ENCODE peak calls at places on chromosomes 12 and 14, in nine cellular contexts. Q is stimulated activated naive CD4-positive, alpha-beta T cell; R is AG09319; B is stimulated activated CD8-positive, alpha-beta memory T cell treated with anti-CD3 and anti-CD28 coated beads, Interleukin-15, amount 100 ng/mL, for 1 hour; N is memory B cell; C is activated naive CD8-positive, alpha-beta T cell treated with anti-CD3 and anti-CD28 coated beads, Interleukin-2, amount 50 U/mL, for 24 hours; X is EL; P is RPMI7951; E is AG09309. V is an unnamed sample.

GRCh38 chr14:101225116-101225728 is 321.7 kb upstream of the RTL1 start:
- DNase-seq in Q (no peak), R (no peak), B (no peak), N (no peak), C (no peak), X (no peak), P (no peak), E (no peak), V (no peak)

GRCh38 chr12:1445807-1446206 is 148.6 kb downstream of the FBXL14 start:
- DNase-seq in Q (no peak), R (no peak), B (no peak), N (no peak), C (no peak), X (no peak), P (no peak), E (no peak), V (no peak)

GRCh38 chr12:69101505-69101904 is 137.9 kb upstream of the CPSF6 start:
- DNase-seq in Q (no peak), R (peak; percentile 81), B (no peak), N (no peak), C (no peak), X (no peak), P (peak; percentile 16), E (no peak), V (no peak)

GRCh38 chr12:132345555-132346200 is 16.3 kb upstream of the GALNT9 start:
- DNase-seq in Q (no peak), R (no peak), B (no peak), N (no peak), C (no peak), X (no peak), P (no peak), E (no peak), V (no peak)

GRCh38 chr12:52631676-52632459 is 13.5 kb upstream of the KRT73 start:
- DNase-seq in Q (no peak), R (no peak), B (no peak), N (no peak), C (no peak), X (no peak), P (no peak), E (no peak), V (no peak)

GRCh38 chr14:106268013-106268727 is 741.8 kb downstream of the TMEM121 start:
- DNase-seq in Q (peak; percentile 72), R (no peak), B (peak; percentile 84), N (peak; percentile 73), C (peak; percentile 80), X (no peak), P (no peak), E (no peak), V (peak; percentile 66)

GRCh38 chr14:25090716-25091454 is 40.9 kb upstream of the STXBP6 start:
- DNase-seq in Q (no peak), R (no peak), B (no peak), N (no peak), C (no peak), X (peak; percentile 77), P (peak; percentile 75), E (peak; percentile 25), V (no peak)

GRCh38 chr12:505221-505620 is 45.5 kb downstream of the B4GALNT3 start:
- DNase-seq in Q (no peak), R (no peak), B (no peak), N (no peak), C (no peak), X (no peak), P (no peak), E (no peak), V (no peak)

GRCh38 chr14:101357038-101357437 is 204.3 kb upstream of the DIO3 start:
- DNase-seq in Q (no peak), R (no peak), B (no peak), N (no peak), C (no peak), X (no peak), P (no peak), E (no peak), V (no peak)

GRCh38 chr12:79114896-79115295 is 250.3 kb downstream of the SYT1 start:
- DNase-seq in Q (no peak), R (no peak), B (no peak), N (no peak), C (no peak), X (no peak), P (no peak), E (no peak), V (no peak)

GRCh38 chr14:97056086-97056485 is 258.9 kb downstream of the VRK1 start:
- DNase-seq in Q (no peak), R (no peak), B (no peak), N (no peak), C (no peak), X (no peak), P (peak; percentile 26), E (no peak), V (no peak)

GRCh38 chr14:59301354-59301753 is 112.9 kb downstream of the DAAM1 start:
- DNase-seq in Q (no peak), R (no peak), B (no peak), N (peak; percentile 26), C (peak; percentile 11), X (no peak), P (no peak), E (no peak), V (no peak)

GRCh38 chr12:85865905-85866304 is 8.2 kb upstream of the NTS start:
- DNase-seq in Q (no peak), R (no peak), B (no peak), N (no peak), C (no peak), X (peak; percentile 9), P (peak; percentile 27), E (no peak), V (no peak)

GRCh38 chr12:14936224-14936861 is 2.0 kb downstream of the ERP27 start:
- DNase-seq in Q (no peak), R (no peak), B (no peak), N (no peak), C (no peak), X (no peak), P (peak; percentile 29), E (no peak), V (peak; percentile 18)

GRCh38 chr12:104790296-104791125 is 167.6 kb downstream of the SLC41A2 start:
- DNase-seq in Q (peak; percentile 8), R (no peak), B (peak; percentile 12), N (peak; percentile 42), C (peak; percentile 61), X (no peak), P (no peak), E (no peak), V (peak; percentile 19)

GRCh38 chr12:69274861-69275260 is 35.5 kb downstream of the CPSF6 start:
- DNase-seq in Q (no peak), R (no peak), B (no peak), N (no peak), C (no peak), X (peak; percentile 40), P (peak; percentile 24), E (no peak), V (no peak)

GRCh38 chr14:101600891-101601602 is 39.8 kb downstream of the DIO3 start:
- DNase-seq in Q (no peak), R (no peak), B (no peak), N (no peak), C (no peak), X (no peak), P (no peak), E (no peak), V (no peak)

GRCh38 chr12:106917503-106917902 is 38.2 kb upstream of the TMEM263 start:
- DNase-seq in Q (no peak), R (no peak), B (no peak), N (no peak), C (no peak), X (no peak), P (no peak), E (no peak), V (no peak)

GRCh38 chr12:64780531-64781373 is 21.5 kb upstream of the GNS start:
- DNase-seq in Q (no peak), R (no peak), B (no peak), N (no peak), C (peak; percentile 16), X (no peak), P (peak; percentile 5), E (no peak), V (no peak)

GRCh38 chr12:125081427-125081826 is 16.2 kb downstream of the AACS start:
- DNase-seq in Q (no peak), R (no peak), B (no peak), N (no peak), C (no peak), X (no peak), P (no peak), E (no peak), V (no peak)

GRCh38 chr12:14948672-14949071 is 10.3 kb upstream of the ERP27 start:
- DNase-seq in Q (peak; percentile 51), R (peak; percentile 29), B (no peak), N (peak; percentile 75), C (peak; percentile 47), X (peak; percentile 79), P (peak; percentile 90), E (peak; percentile 24), V (peak; percentile 53)